ENCODE peak calls at places on chromosomes 13 and 19, in seven cellular contexts. C is endothelial cell of umbilical vein, X is neural progenitor cell, D is H9, V is mesenchymal stem cell, L is fibroblast of lung, T is trophoblast cell. R is an unnamed sample.
A peak's percentile ranks its signal among the peaks of the same experiment; 100 is the strongest.

GRCh38 chr19:4984448-4984990 is 15.6 kb downstream of the KDM4B start:
- DNase-seq in T (no peak), X (no peak), D (no peak), L (no peak), C (no peak), V (no peak), R (no peak)

GRCh38 chr13:109725297-109725696 is 61.1 kb downstream of the IRS2 start:
- DNase-seq in C (no peak), L (no peak), D (no peak), X (no peak), V (no peak), T (no peak), R (no peak)

GRCh38 chr13:98222081-98222554 is 45.0 kb upstream of the RNF113B start:
- DNase-seq in X (no peak), V (peak; percentile 70), T (no peak), D (no peak), L (no peak), C (peak; percentile 88), R (peak; percentile 30)

GRCh38 chr13:99501952-99502310 is 659 bp downstream of the TM9SF2 start:
- DNase-seq in L (peak; percentile 23), X (no peak), V (peak; percentile 52), D (no peak), T (peak; percentile 40), C (peak; percentile 48), R (peak; percentile 6)

GRCh38 chr19:50266896-50267295 is 62.3 kb downstream of the KCNC3 start:
- DNase-seq in D (peak; percentile 97), X (peak; percentile 53), T (peak; percentile 2), V (no peak), C (no peak), L (no peak), R (peak; percentile 39)

GRCh38 chr13:19072543-19072942 is 109.1 kb downstream of the TUBA3C start:
- DNase-seq in X (no peak), T (no peak), C (no peak), D (no peak), V (no peak), L (no peak), R (no peak)

GRCh38 chr13:106145070-106145469 is 390.4 kb downstream of the EFNB2 start:
- DNase-seq in X (no peak), L (no peak), V (no peak), T (no peak), C (no peak), D (no peak), R (no peak)

GRCh38 chr13:77902319-77902963 is 16.2 kb downstream of the EDNRB start:
- DNase-seq in X (no peak), C (no peak), D (no peak), V (no peak), L (no peak), T (peak; percentile 46), R (peak; percentile 9)

GRCh38 chr19:33698576-33699435 is 77.1 kb downstream of the CHST8 start:
- DNase-seq in C (no peak), T (no peak), D (no peak), V (no peak), X (no peak), L (no peak), R (no peak)

GRCh38 chr19:40778865-40779284 is 828 bp downstream of the RAB4B start:
- DNase-seq in L (no peak), X (no peak), D (no peak), T (peak; percentile 41), C (no peak), V (no peak), R (no peak)

GRCh38 chr13:26058704-26059103 is 6.9 kb upstream of the SHISA2 start:
- DNase-seq in L (no peak), X (no peak), D (no peak), T (no peak), C (no peak), V (no peak), R (no peak)

GRCh38 chr13:113656015-113656588 is 1.9 kb downstream of the ATP4B start:
- DNase-seq in C (no peak), D (no peak), L (no peak), T (no peak), V (no peak), X (no peak), R (no peak)

GRCh38 chr13:58247080-58247479 is 615.5 kb downstream of the PCDH17 start:
- DNase-seq in C (no peak), L (no peak), V (no peak), X (no peak), T (no peak), D (no peak), R (no peak)

GRCh38 chr19:44661205-44661604 is 10.1 kb upstream of the CEACAM19 start:
- DNase-seq in X (no peak), T (no peak), L (no peak), D (no peak), V (no peak), C (no peak), R (no peak)

GRCh38 chr19:13037161-13037560 is 41.9 kb downstream of the NFIX start:
- DNase-seq in T (peak; percentile 65), V (peak; percentile 58), L (peak; percentile 75), C (peak; percentile 72), D (no peak), X (no peak), R (peak; percentile 91)

GRCh38 chr13:111597041-111598017 is 276.9 kb downstream of the TEX29 start:
- DNase-seq in D (peak; percentile 36), V (no peak), X (peak; percentile 7), T (no peak), C (no peak), L (no peak), R (no peak)

GRCh38 chr19:32555786-32556185 is 25.2 kb upstream of the PDCD5 start:
- DNase-seq in C (no peak), D (no peak), L (no peak), X (no peak), V (no peak), T (no peak), R (no peak)

GRCh38 chr13:98690348-98691041 is 62.0 kb downstream of the SLC15A1 start:
- DNase-seq in X (no peak), V (no peak), C (no peak), T (peak; percentile 13), L (no peak), D (no peak), R (no peak)

GRCh38 chr13:95112883-95113282 is 188.4 kb downstream of the ABCC4 start:
- DNase-seq in V (no peak), L (no peak), X (no peak), C (no peak), T (no peak), D (no peak), R (no peak)

GRCh38 chr13:111020021-111020420 is 95.1 kb upstream of the ARHGEF7 start:
- DNase-seq in L (no peak), D (no peak), V (no peak), C (no peak), T (no peak), X (no peak), R (no peak)

GRCh38 chr19:38135150-38135998 is 88.6 kb downstream of the DPF1 start:
- DNase-seq in X (peak; percentile 26), L (peak; percentile 11), V (no peak), D (no peak), T (no peak), C (no peak), R (no peak)
- H3K9ac ChIP-seq in X (no peak overlapping the region), L (no peak overlapping the region), V (no peak overlapping the region), D (no peak overlapping the region), T (no peak overlapping the region), C (no peak overlapping the region), R (no peak overlapping the region)

DNA sequence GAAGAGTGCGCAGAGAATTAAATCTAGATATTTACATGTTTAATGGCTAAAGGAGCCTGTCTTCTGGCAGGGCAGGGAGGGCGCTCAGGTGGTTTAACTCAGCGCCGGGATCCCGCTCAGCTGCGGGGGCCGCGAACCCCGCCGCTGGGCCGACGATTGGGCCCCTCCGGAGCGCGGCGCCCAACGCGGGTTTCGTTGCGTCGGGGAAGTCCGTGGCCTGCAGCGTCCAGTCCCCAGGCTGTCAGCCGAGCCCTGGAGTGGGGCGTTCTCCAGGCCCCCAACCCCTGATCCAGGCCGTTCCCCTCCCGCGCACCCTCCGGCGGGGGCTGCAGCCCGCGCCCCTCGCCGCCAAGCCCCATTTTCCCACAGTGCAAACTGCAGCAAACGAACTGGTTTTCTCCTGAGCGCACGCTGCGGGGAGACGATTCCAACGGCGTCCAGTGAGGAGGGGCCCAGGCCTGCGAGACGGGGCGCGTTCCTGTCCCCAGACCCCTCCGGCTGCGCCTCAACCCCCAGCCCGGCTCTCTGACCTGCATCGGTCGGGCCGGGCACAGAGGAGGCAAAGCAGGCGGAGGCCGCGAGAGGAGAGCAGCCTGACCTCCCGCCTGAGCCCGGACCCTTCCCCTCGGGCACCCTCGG is 4.5 kb upstream of the ONECUT3 start:
- DNase-seq in C (no peak), T (no peak), X (no peak), L (no peak), V (no peak), D (no peak), R (no peak)
- H2AFZ ChIP-seq in C (no peak overlapping the region), T (no peak overlapping the region), X (peak overlapping the region; percentile 45), L (no peak overlapping the region), V (no peak overlapping the region), D (no peak overlapping the region), R (peak overlapping the region; percentile 59)

GRCh38 chr13:42223681-42224080 is 48.3 kb upstream of the AKAP11 start:
- DNase-seq in C (no peak), D (no peak), V (no peak), T (no peak), L (no peak), X (no peak), R (no peak)

GRCh38 chr13:42219870-42220269 is 52.1 kb upstream of the AKAP11 start:
- DNase-seq in X (no peak), V (no peak), T (no peak), C (no peak), D (no peak), L (no peak), R (no peak)

GRCh38 chr13:42218576-42218975 is 53.4 kb upstream of the AKAP11 start:
- DNase-seq in X (no peak), T (no peak), C (no peak), D (no peak), V (no peak), L (no peak), R (no peak)

GRCh38 chr13:42219051-42219450 is 52.9 kb upstream of the AKAP11 start:
- DNase-seq in D (no peak), V (no peak), X (no peak), T (no peak), L (no peak), C (no peak), R (no peak)

DNA sequence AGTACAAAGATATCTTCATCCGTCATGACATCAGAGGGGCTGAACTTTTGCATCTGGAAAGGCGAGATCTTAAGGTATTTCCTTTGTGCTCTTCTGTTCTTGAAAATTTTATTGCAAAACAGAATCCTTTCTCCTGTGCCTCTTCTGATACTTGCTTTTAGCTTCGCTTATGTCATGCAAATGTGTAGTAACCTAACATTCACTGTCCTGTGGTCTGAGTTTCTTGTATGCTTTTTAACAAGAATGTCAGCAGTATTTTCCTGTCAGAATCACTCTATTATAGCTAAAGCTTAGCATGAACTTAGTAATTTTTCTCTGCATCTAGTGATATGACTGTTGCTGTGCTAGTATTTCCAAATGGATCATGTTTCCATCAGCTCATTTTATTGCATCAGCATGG is 50.6 kb upstream of the AKAP11 start:
- DNase-seq in T (no peak), X (no peak), D (no peak), V (no peak), C (no peak), L (peak; percentile 36), R (no peak)
- H3K9ac ChIP-seq in T (no peak overlapping the region), X (no peak overlapping the region), D (no peak overlapping the region), V (no peak overlapping the region), C (no peak overlapping the region), L (no peak overlapping the region), R (no peak overlapping the region)

DNA sequence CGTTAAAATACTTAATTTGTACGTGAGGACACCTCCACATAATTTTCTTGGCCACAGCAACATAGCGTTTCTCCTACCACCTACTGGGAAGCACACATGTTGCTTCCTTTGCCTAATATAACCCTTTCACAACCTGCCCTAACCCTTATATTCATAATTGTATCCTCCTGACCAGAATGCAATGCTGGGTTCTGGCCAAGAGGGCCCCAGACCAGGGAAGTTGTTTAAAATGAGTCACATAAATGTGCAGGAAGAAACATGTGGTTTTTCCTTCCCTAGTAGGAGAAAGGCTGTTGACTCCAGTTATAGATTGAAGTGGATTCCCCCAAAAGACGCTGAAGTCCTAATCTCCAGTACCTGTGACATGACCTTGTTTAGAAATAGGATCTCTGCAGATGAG is 187.3 kb downstream of the NUFIP1 start:
- DNase-seq in X (no peak), L (peak; percentile 92), D (no peak), C (peak; percentile 92), T (no peak), V (peak; percentile 81), R (peak; percentile 76)
- H2AFZ ChIP-seq in X (no peak overlapping the region), L (no peak overlapping the region), D (no peak overlapping the region), C (no peak overlapping the region), T (no peak overlapping the region), V (no peak overlapping the region), R (peak overlapping the region; percentile 27)

R was measured in PC-3.